ENCODE peak calls at places on chromosomes 4 and X, in four cellular contexts. Q, Y, X and J are unnamed samples. For H3K27me3, the result is how much of the 10 kb centered on the place peaks cover.

GRCh38 chrX:48897157-48897620 is 379 bp downstream of the TIMM17B start:
- DNase-seq in Y (peak), X (no peak), Q (no peak), J (no peak)

GRCh38 chr4:7703669-7704068 is 236.0 kb downstream of the AFAP1 start:
- DNase-seq in Y (no peak), Q (no peak), X (no peak), J (no peak)

GRCh38 chr4:55359397-55359916 is 13.4 kb downstream of the SRD5A3 start:
- DNase-seq in Y (no peak), Q (no peak), X (no peak), J (no peak)

GRCh38 chrX:23494741-23495140 is 160.1 kb downstream of the PTCHD1 start:
- DNase-seq in X (no peak), Q (no peak), Y (no peak), J (no peak)

GRCh38 chr4:182880387-182881356 is 36.5 kb downstream of the DCTD start:
- DNase-seq in X (no peak), Q (no peak), Y (no peak), J (no peak)

GRCh38 chr4:89538886-89539285 is 231.3 kb upstream of the GPRIN3 start:
- DNase-seq in X (no peak), Y (no peak), Q (no peak), J (no peak)

GRCh38 chrX:15838017-15838416 is 16.6 kb downstream of the AP1S2 start:
- DNase-seq in Y (no peak), Q (no peak), X (no peak), J (no peak)

GRCh38 chrX:140091276-140091886 is 126.1 kb upstream of the CXorf66 start:
- DNase-seq in X (no peak), Y (no peak), Q (no peak), J (no peak)

GRCh38 chr4:134636332-134637055 is 434.9 kb upstream of the PABPC4L start:
- DNase-seq in X (no peak), Q (no peak), Y (no peak), J (no peak)

GRCh38 chrX:140151316-140151715 is 186.0 kb upstream of the CXorf66 start:
- DNase-seq in Y (no peak), X (no peak), Q (no peak), J (no peak)

GRCh38 chr4:183098723-183099536 is at the start of gene WWC2:
- DNase-seq in Y (peak), Q (peak), X (peak), J (peak)

GRCh38 chr4:75398501-75398900 is 115.7 kb downstream of the RCHY1 start:
- DNase-seq in Q (no peak), Y (no peak), X (no peak), J (no peak)

GRCh38 chr4:152500798-152501434 is 35.0 kb downstream of the FBXW7 start:
- DNase-seq in Q (no peak), X (peak), Y (peak), J (peak)

GRCh38 chr4:181792641-181793612 is 450.3 kb upstream of the TENM3 start:
- DNase-seq in X (no peak), Q (no peak), Y (no peak), J (no peak)

GRCh38 chr4:95439896-95440295 is 108.9 kb downstream of the UNC5C start:
- DNase-seq in X (no peak), Q (no peak), Y (no peak), J (no peak)

GRCh38 chrX:123072686-123073385 is 111.2 kb upstream of the GRIA3 start:
- DNase-seq in X (no peak), Q (no peak), Y (no peak), J (no peak)

GRCh38 chrX:42602566-42602965 is 175.4 kb downstream of the PPP1R2C start:
- DNase-seq in X (no peak), Q (no peak), Y (no peak), J (no peak)

GRCh38 chrX:19697416-19697815 is 182.1 kb upstream of the MAP3K15 start:
- DNase-seq in X (no peak), Q (no peak), Y (no peak), J (no peak)

GRCh38 chrX:33465137-33465536 is 253.8 kb upstream of the DMD start:
- DNase-seq in X (no peak), Q (no peak), Y (no peak), J (no peak)

GRCh38 chr4:66443020-66443419 is 772.7 kb upstream of the EPHA5 start:
- DNase-seq in Q (no peak), Y (no peak), X (no peak), J (no peak)

GRCh38 chrX:109939498-109939897 is 63.4 kb upstream of the TMEM164 start:
- DNase-seq in X (no peak), Y (no peak), Q (no peak), J (no peak)

GRCh38 chrX:39777623-39778025 is 320.1 kb downstream of the BCOR start:
- DNase-seq in X (no peak), Q (no peak), Y (no peak), J (no peak)

GRCh38 chr4:102639602-102640001 is 121.2 kb downstream of the MANBA start:
- DNase-seq in X (no peak), Q (no peak), Y (peak), J (no peak)

GRCh38 chr4:133921280-133922195 is 280.1 kb downstream of the PABPC4L start:
- DNase-seq in Q (no peak), X (no peak), Y (no peak), J (no peak)

GRCh38 chr4:89558147-89558546 is 250.5 kb upstream of the GPRIN3 start:
- DNase-seq in Q (no peak), X (no peak), Y (no peak), J (no peak)

DNA sequence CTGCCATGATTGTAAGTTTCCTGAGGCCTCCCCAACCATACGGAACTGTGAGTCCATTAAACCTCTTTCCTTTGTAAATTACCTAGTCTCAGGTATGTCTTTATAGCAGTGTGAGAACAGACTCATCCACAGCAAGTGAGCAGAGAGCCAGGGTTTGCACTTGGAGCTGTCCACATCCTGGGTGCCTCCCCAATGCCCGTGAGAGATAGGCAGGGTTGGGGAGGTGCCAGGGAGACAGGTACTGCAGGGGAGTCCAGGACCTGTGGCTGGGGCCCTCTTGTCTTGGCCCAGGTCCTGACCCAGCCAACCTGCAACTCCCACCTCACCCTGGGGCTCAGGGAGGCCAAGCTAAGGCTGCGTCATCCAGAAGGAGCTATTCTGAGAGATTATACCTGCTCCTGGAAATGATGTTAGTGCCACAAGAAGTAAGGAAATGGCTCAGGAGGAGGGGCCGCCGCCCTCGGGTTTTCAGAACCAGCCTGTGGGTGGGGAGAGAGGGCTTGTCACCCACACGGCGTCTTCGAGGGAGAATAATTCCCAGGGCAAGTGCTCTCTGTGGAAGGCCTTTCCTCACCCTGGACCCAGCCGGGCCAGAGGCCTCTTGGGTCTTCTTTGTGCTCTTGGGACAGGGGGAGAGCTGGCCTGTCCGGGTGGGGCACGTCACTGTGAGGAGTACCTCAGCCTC is 66.5 kb downstream of the ADRA2C start:
- DNase-seq in Q (no peak), X (no peak), Y (no peak), J (no peak)
- H3K27me3 ChIP-seq in Q (under half), X (under half), Y (under half), J (under half)

DNA sequence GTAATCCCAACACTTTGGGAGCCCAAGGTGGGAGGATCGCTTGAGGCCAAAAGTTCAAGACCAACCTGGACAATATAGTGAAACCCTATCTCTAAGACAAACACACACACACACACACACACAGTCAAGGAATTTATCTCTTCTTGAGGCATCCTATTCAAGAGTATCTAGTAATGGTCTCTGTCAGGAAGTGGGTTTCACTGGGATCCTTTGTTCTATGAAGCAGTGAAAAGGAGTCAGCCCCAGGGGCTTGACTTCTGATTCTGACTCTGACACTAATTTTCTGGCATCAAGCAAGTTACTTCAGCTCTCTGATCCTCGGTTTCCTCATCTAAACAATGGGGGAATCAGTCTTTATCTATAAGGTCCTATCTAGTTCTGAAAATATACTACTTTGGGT is 34.8 kb downstream of the UTP14A start:
- DNase-seq in Y (no peak), Q (no peak), X (no peak), J (no peak)
- H3K27me3 ChIP-seq in Y (under half), Q (under half), X (under half), J (under half)

GRCh38 chr4:79684516-79684915 is 276.5 kb upstream of the GK2 start:
- DNase-seq in Y (no peak), Q (no peak), X (no peak), J (no peak)
- H3K27me3 ChIP-seq in Y (under half), Q (under half), X (under half), J (under half)

GRCh38 chrX:52576474-52576873 is 59.6 kb upstream of the XAGE1B start:
- DNase-seq in X (no peak), Y (no peak), Q (no peak), J (no peak)
- H3K27me3 ChIP-seq in X (under half), Y (under half), Q (under half), J (under half)

GRCh38 chr4:4866833-4867744 is 7.6 kb downstream of the MSX1 start:
- DNase-seq in Y (no peak), Q (no peak), X (no peak), J (no peak)
- H3K27me3 ChIP-seq in Y (half or more), Q (half or more), X (under half), J (half or more)

GRCh38 chr4:3464911-3465697 is 2.0 kb downstream of the DOK7 start:
- DNase-seq in X (no peak), Q (no peak), Y (no peak), J (no peak)

GRCh38 chr4:3467601-3468031 is 4.5 kb downstream of the DOK7 start:
- DNase-seq in X (no peak), Q (no peak), Y (no peak), J (no peak)

GRCh38 chr4:3468154-3468553 is 5.0 kb downstream of the DOK7 start:
- DNase-seq in Q (no peak), Y (no peak), X (no peak), J (no peak)

GRCh38 chr4:3465698-3466671 is 2.9 kb downstream of the DOK7 start:
- DNase-seq in X (no peak), Q (no peak), Y (no peak), J (no peak)

GRCh38 chr4:3466691-3467600 is 3.8 kb downstream of the DOK7 start:
- DNase-seq in X (no peak), Y (no peak), Q (no peak), J (no peak)
- H3K27me3 ChIP-seq in X (under half), Y (under half), Q (half or more), J (under half)

DNA sequence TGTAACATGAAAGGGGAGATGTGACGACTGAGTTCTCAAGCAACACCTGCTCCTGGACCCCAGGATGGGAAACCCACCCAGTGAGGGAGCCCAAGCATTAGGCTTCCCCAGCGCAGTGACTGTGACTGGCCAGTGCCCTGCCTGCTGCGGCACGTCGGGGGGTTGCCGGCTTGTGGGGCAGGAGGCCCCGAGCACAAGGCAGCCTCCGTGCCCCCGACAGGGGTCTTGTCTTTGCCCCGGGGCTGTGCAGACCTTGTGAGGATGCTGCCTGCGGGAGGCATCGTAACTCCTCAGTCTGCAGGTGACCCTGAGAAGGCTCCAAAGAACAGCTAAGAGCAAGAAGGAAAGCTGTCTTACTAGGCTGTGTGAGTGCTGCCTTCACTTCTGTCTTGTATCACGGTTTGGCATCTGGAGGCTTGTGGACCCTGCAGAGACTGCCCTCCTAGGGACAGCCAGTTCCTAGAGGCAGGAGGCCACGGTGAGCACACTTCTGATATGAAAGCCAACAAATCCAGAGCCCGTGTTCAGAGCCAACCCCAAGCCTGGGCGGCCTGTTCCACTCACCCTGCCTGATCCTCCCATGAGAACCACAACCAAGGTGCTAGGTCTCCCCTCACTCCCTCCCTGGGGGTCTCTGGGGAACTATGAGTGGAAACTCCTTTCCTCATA is 47.7 kb downstream of the FGFRL1 start:
- DNase-seq in Y (no peak), X (no peak), Q (no peak), J (no peak)
- H3K27me3 ChIP-seq in Y (under half), X (under half), Q (half or more), J (half or more)

DNA sequence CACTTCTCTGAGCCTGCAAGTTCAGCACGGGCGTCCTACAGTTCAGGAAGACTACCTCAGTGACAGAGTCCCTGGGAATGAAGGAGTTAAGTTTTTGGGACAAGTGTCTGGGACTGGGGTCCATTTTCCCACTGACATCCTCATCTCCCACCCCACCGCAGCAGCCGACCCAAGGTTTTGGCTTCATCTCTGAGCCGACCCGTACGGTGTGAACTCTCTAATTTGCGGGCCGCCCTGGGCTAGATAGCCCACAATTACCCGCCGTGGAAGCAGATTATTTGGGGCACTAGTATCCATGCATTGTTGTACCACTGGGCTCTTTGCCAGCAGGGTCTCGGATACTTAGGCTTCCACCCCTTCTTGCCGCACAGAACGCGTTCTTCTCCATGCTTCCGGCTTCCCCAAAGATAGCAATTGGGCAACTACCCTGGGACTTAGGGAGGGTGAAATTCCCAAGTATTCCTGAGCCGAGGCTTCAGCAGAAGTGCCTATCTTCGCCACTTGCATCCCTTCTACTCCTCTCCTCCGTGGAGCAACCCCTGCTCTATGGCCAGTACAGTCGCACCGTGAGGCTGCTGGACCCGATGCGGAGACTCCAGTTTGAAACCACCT is 2.4 kb downstream of the IL1RAPL2 start:
- DNase-seq in Q (no peak), Y (no peak), X (no peak), J (no peak)
- H3K27me3 ChIP-seq in Q (under half), Y (under half), X (under half), J (under half)